ENCODE peak calls at places on chromosomes 13 and 19, in six cellular contexts. V, L, O, F, M and Y are unnamed samples.

GRCh38 chr19:1992759-1993260 is 22.7 kb downstream of the BTBD2 start:
- DNase-seq in V (peak), L (peak), O (peak), F (no peak), M (no peak), Y (no peak)

GRCh38 chr19:12778020-12778904 is 2.9 kb upstream of the HOOK2 start:
- DNase-seq in V (peak), L (peak), O (peak), F (peak), M (no peak), Y (no peak)

GRCh38 chr19:42140125-42140754 is 8.0 kb upstream of the POU2F2 start:
- DNase-seq in V (peak), L (no peak), O (peak), F (no peak), M (no peak), Y (no peak)

GRCh38 chr19:34232566-34233481 is 21.5 kb upstream of the GARRE1 start:
- DNase-seq in V (no peak), L (no peak), O (no peak), F (peak), M (peak), Y (no peak)

GRCh38 chr19:46756544-46756888 is 10.3 kb upstream of the STRN4 start:
- DNase-seq in V (no peak), L (no peak), O (no peak), F (no peak), M (no peak), Y (no peak)

GRCh38 chr13:94330552-94331071 is 148.9 kb downstream of the DCT start:
- DNase-seq in V (no peak), L (no peak), O (no peak), F (no peak), M (no peak), Y (no peak)

GRCh38 chr13:102913924-102914628 is 68.2 kb downstream of the ERCC5 start:
- DNase-seq in V (no peak), L (no peak), O (no peak), F (peak), M (no peak), Y (no peak)

GRCh38 chr19:2451741-2452140 is 5.0 kb downstream of the LMNB2 start:
- DNase-seq in V (no peak), L (no peak), O (no peak), F (no peak), M (no peak), Y (no peak)

GRCh38 chr13:21060063-21060826 is 1.1 kb downstream of the LATS2 start:
- DNase-seq in V (peak), L (no peak), O (peak), F (no peak), M (no peak), Y (no peak)

GRCh38 chr13:91242652-91243051 is 104.8 kb upstream of the MIR17HG start:
- DNase-seq in V (no peak), L (no peak), O (no peak), F (no peak), M (no peak), Y (no peak)

GRCh38 chr13:114152831-114153371 is 20.5 kb upstream of the RASA3 start:
- DNase-seq in V (no peak), L (no peak), O (no peak), F (no peak), M (no peak), Y (no peak)

GRCh38 chr13:50124536-50125305 is 109.5 kb downstream of the KCNRG start:
- DNase-seq in V (peak), L (peak), O (peak), F (no peak), M (no peak), Y (no peak)

GRCh38 chr13:95579303-95579702 is 26.8 kb downstream of the CLDN10 start:
- DNase-seq in V (no peak), L (no peak), O (no peak), F (no peak), M (no peak), Y (no peak)

GRCh38 chr19:16463991-16464575 is 7.7 kb downstream of the EPS15L1 start:
- DNase-seq in V (no peak), L (peak), O (no peak), F (no peak), M (no peak), Y (no peak)

GRCh38 chr13:100409132-100409531 is 179.5 kb downstream of the GGACT start:
- DNase-seq in V (no peak), L (no peak), O (peak), F (no peak), M (no peak), Y (no peak)
- TF ChIP-seq POLR2AphosphoS5 in V (no peak), L (no peak), O (no peak), F (no peak), M (no peak), Y (no peak)

GRCh38 chr19:43983544-43983911 is 460 bp upstream of the ZNF155 start:
- DNase-seq in V (no peak), L (no peak), O (no peak), F (no peak), M (no peak), Y (no peak)
- H3K27ac ChIP-seq in V (peak), L (peak), O (no peak), F (no peak), M (no peak), Y (no peak)

GRCh38 chr13:40406405-40407138 is 259.9 kb downstream of the FOXO1 start:
- DNase-seq in V (no peak), L (no peak), O (no peak), F (no peak), M (peak), Y (no peak)
- TF ChIP-seq POLR2AphosphoS5 in V (no peak), L (no peak), O (no peak), F (no peak), M (no peak), Y (no peak)

DNA sequence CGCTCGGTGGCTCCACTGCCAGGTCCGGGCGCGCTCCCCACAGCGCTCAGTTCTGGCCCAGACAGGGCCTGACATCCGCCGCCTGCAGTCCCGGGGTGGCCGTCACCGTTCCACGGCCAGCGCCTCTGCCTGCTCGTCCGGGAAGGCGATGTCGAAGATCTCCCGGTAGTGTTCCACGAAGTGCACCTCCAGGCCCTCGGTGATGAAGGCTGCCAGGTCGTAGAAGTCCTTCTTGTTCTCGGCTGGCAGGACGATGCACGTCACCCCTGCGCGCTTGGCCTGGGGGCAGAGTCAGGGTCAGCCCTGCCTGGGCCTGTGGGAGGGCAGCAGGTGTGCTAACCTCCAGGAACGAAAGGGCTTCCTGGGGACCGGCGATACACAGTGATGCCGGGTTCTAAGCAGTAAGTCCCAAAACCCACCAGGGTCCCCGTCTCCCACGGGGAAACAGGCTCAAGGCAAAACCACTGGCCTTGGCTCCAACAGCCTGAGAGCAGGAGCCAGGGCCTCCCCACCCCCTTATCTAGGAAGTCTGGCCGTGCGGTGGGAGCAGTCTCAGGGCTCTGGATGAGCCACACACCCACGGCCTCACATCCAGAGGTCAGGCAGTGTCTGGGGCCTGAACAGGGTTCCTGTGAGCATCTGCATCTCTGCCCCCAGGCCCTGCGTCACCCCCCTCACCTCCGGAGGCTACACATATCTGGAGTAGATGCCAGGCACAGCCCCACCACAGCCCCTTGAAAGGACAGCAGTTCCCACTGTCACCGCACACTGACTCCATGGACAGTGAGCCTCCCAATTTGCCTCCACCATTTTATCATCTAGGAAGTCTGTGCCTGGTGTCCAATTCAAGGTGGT is 2.1 kb downstream of the RPL36 start:
- DNase-seq in V (peak), L (peak), O (peak), F (no peak), M (no peak), Y (no peak)
- H3K27ac ChIP-seq in V (peak), L (peak), O (peak), F (peak), M (peak), Y (peak)

GRCh38 chr13:39407786-39408185 is 195.2 kb downstream of the LHFPL6 start:
- DNase-seq in V (no peak), L (no peak), O (no peak), F (no peak), M (no peak), Y (no peak)
- TF ChIP-seq POLR2AphosphoS5 in V (no peak), L (no peak), O (no peak), F (no peak), M (no peak), Y (no peak)